ENCODE peak calls at places on chromosomes 7 and 10, in six cellular contexts. K is AG04449, X is HepG2, G is stomach, B is cardiac fibroblast, O is mucosa of descending colon. S is an unnamed sample.

GRCh38 chr10:35440016-35440415 is 103.7 kb downstream of the CCNY start:
- DNase-seq in K (no peak), X (no peak), G (no peak), B (no peak), O (no peak), S (no peak)

GRCh38 chr10:132328738-132329137 is 3.3 kb upstream of the LRRC27 start:
- DNase-seq in K (no peak), X (no peak), G (no peak), B (peak), O (no peak), S (no peak)

GRCh38 chr7:129127154-129127553 is 17.4 kb upstream of the TSPAN33 start:
- DNase-seq in K (no peak), X (no peak), G (no peak), B (no peak), O (no peak), S (no peak)

GRCh38 chr10:784759-785538 is 95.5 kb upstream of the DIP2C start:
- DNase-seq in K (peak), X (no peak), G (peak), B (peak), O (no peak), S (peak)

GRCh38 chr7:33276325-33276724 is 147.0 kb downstream of the BBS9 start:
- DNase-seq in K (no peak), X (no peak), G (no peak), B (no peak), O (no peak), S (no peak)

GRCh38 chr7:157558875-157559595 is 222.2 kb downstream of the DNAJB6 start:
- DNase-seq in K (no peak), X (peak), G (no peak), B (no peak), O (no peak), S (no peak)

GRCh38 chr10:95430231-95430951 is 130.8 kb downstream of the SORBS1 start:
- DNase-seq in K (no peak), X (peak), G (peak), B (peak), O (peak), S (peak)

GRCh38 chr7:38373155-38373554 is 99.7 kb upstream of the TARP start:
- DNase-seq in K (no peak), X (no peak), G (no peak), B (peak), O (no peak), S (no peak)

GRCh38 chr7:124764847-124765400 is 668 bp downstream of the GPR37 start:
- DNase-seq in K (no peak), X (no peak), G (peak), B (peak), O (peak), S (no peak)

GRCh38 chr10:95909591-95909990 is 1.8 kb downstream of the CC2D2B start:
- DNase-seq in K (no peak), X (no peak), G (no peak), B (no peak), O (no peak), S (no peak)

GRCh38 chr10:130403153-130403890 is 267.1 kb downstream of the GLRX3 start:
- DNase-seq in K (no peak), X (no peak), G (no peak), B (no peak), O (no peak), S (no peak)

GRCh38 chr7:38411404-38411803 is 138.0 kb upstream of the TARP start:
- DNase-seq in K (no peak), X (peak), G (no peak), B (peak), O (peak), S (no peak)

GRCh38 chr10:132078746-132079345 is 13.1 kb downstream of the JAKMIP3 start:
- DNase-seq in K (no peak), X (no peak), G (no peak), B (no peak), O (no peak), S (no peak)

GRCh38 chr7:113698556-113699220 is 220.1 kb downstream of the PPP1R3A start:
- DNase-seq in K (peak), X (peak), G (no peak), B (peak), O (peak), S (peak)

GRCh38 chr10:47295411-47295810 is 4.6 kb upstream of the GDF10 start:
- DNase-seq in K (no peak), X (no peak), G (peak), B (no peak), O (no peak), S (no peak)

GRCh38 chr10:31687545-31688482 is 240.8 kb downstream of the ARHGAP12 start:
- DNase-seq in K (no peak), X (no peak), G (no peak), B (no peak), O (no peak), S (no peak)

GRCh38 chr7:30312186-30312585 is 27.8 kb downstream of the ZNRF2 start:
- DNase-seq in K (no peak), X (no peak), G (no peak), B (no peak), O (no peak), S (no peak)

GRCh38 chr10:56881218-56881617 is 520.2 kb upstream of the ZWINT start:
- DNase-seq in K (no peak), X (no peak), G (no peak), B (no peak), O (no peak), S (no peak)

GRCh38 chr10:60846173-60846572 is 67.9 kb downstream of the CDK1 start:
- DNase-seq in K (no peak), X (peak), G (no peak), B (peak), O (no peak), S (no peak)

GRCh38 chr7:100148559-100149328 is at the start of gene LAMTOR4:
- DNase-seq in K (peak), X (peak), G (peak), B (peak), O (peak), S (peak)
- TF ChIP-seq CTCF in K (no peak), X (no peak), G (no peak), B (peak), O (no peak), S (no peak)

GRCh38 chr7:4203786-4204185 is 478.3 kb upstream of the FOXK1 start:
- DNase-seq in K (no peak), X (no peak), G (no peak), B (no peak), O (no peak), S (no peak)

GRCh38 chr7:4205828-4206227 is 476.3 kb upstream of the FOXK1 start:
- DNase-seq in K (no peak), X (no peak), G (no peak), B (no peak), O (no peak), S (no peak)

GRCh38 chr7:4207011-4207410 is 475.1 kb upstream of the FOXK1 start:
- DNase-seq in K (no peak), X (no peak), G (no peak), B (no peak), O (no peak), S (no peak)

GRCh38 chr7:4202954-4203353 is 479.1 kb upstream of the FOXK1 start:
- DNase-seq in K (no peak), X (no peak), G (no peak), B (no peak), O (no peak), S (no peak)

DNA sequence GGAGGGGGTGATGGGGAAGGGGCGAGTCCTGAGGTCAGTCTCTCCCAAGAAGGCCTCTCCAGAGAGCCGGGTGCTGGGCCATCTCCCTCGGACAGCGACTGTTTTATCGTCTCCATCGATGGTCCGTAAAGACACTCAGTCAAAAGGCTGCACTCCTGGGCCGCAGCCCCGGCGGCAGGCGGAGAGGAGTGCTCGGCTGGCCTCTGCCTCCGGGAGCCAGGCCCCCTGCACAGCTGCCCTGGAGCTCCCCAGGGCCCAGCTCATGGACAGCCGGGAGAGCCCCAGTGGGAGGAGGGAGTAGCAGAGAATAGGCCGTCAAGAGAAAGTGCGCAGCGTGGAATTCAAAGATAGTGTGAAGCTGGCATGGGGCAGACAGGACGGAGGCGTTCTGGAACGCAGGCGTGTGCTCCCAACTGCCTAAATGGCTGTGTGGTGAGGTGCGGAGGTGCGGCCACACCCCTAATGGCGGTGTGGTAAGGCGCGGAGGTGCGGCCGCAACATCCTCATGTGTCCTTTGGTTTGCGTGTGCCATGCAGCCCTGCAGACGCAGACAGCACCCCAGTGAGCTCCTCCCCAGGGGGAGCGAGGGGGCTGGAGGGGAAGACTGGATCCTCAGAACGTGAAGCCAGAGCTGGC is 477.4 kb upstream of the FOXK1 start:
- DNase-seq in K (no peak), X (no peak), G (no peak), B (no peak), O (no peak), S (no peak)
- H3K4me3 ChIP-seq in K (no peak), X (no peak), G (no peak), B (no peak), O (no peak), S (no peak)

DNA sequence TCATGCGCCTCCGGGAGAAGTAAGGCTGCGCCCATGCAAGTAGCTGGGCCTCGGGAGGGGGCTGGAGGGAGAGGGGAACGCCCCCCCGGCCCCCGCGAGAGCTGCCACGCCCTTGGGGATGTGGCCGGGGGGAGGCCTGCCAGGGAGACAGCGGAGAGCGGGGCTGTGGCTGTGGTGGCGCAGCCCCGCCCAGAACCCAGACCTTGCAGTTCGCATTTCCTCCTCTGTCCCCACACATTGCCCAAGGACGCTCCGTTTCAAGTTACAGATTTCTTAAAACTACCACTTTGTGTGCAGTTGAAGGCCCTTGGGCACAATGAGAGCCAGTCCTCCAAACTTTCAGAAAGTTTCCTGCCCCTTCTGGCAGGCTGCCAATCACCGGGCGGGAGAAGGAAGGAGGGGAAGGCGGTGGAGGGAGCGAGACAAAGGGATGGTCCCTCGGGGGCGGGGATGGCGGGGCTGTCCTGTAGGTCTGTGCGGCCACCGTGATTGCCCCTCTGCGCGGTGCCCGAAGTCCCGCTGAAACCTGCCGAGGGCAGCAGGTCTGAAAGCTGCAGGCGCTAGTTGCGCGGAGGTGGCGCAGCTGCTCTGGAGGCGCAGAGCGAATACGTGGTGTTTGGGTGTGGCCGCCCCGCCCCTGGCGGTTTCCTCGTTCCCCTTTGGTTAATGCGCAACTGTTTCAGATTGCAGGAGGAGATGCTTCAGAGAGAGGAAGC is 2.1 kb downstream of the VIM start:
- DNase-seq in K (no peak), X (no peak), G (peak), B (peak), O (peak), S (no peak)
- TF ChIP-seq CTCF in K (no peak), X (no peak), G (no peak), B (no peak), O (no peak), S (no peak)

GRCh38 chr7:2833087-2833910 is 10.8 kb downstream of the GNA12 start:
- DNase-seq in K (no peak), X (no peak), G (no peak), B (no peak), O (no peak), S (no peak)
- H3K4me3 ChIP-seq in K (no peak), X (no peak), G (no peak), B (no peak), O (no peak), S (no peak)

GRCh38 chr7:137169282-137169698 is 174.2 kb downstream of the PTN start:
- DNase-seq in K (peak), X (peak), G (peak), B (peak), O (peak), S (peak)
- TF ChIP-seq CTCF in K (peak), X (peak), G (peak), B (peak), O (no peak), S (peak)

S was measured in astrocyte of the cerebellum.